ENCODE peak calls at places on chromosomes 1 and 21, in four cellular contexts. N is sigmoid colon, E is prostate gland, L is heart right ventricle. U is an unnamed sample.

GRCh38 chr1:159173303-159173702 is 1.9 kb downstream of the CADM3 start:
- DNase-seq in L (no peak), E (no peak), N (no peak), U (no peak)

GRCh38 chr1:185532853-185533252 is 201.3 kb upstream of the HMCN1 start:
- DNase-seq in N (no peak), E (no peak), L (no peak), U (no peak)

GRCh38 chr1:158121604-158122254 is 59.0 kb upstream of the CD1D start:
- DNase-seq in N (no peak), E (peak), L (no peak), U (no peak)

GRCh38 chr1:92653605-92654381 is 131.1 kb downstream of the EVI5 start:
- DNase-seq in L (no peak), N (no peak), E (no peak), U (no peak)

GRCh38 chr1:64248065-64248464 is 44.6 kb downstream of the UBE2U start:
- DNase-seq in N (no peak), L (no peak), E (no peak), U (no peak)

GRCh38 chr1:85822696-85823095 is 114.5 kb upstream of the ZNHIT6 start:
- DNase-seq in E (no peak), N (no peak), L (no peak), U (no peak)

GRCh38 chr1:224203243-224204016 is 20.4 kb downstream of the DEGS1 start:
- DNase-seq in L (peak), E (no peak), N (peak), U (no peak)

GRCh38 chr1:125119024-125119441 is 3934.3 kb downstream of the SRGAP2C start:
- DNase-seq in N (no peak), L (no peak), E (no peak), U (peak)

GRCh38 chr1:39150779-39151178 is 53.7 kb upstream of the MACF1 start:
- DNase-seq in E (peak), L (no peak), N (no peak), U (no peak)

GRCh38 chr1:48761411-48761810 is 15.3 kb downstream of the BEND5 start:
- DNase-seq in L (no peak), N (no peak), E (no peak), U (no peak)

GRCh38 chr1:160018900-160019299 is 12.9 kb downstream of the PIGM start:
- DNase-seq in N (no peak), E (no peak), L (no peak), U (no peak)

GRCh38 chr1:19776287-19776686 is 23.4 kb downstream of the TMCO4 start:
- DNase-seq in N (no peak), E (peak), L (no peak), U (no peak)

GRCh38 chr1:53061123-53061858 is 722 bp upstream of the PODN start:
- DNase-seq in E (no peak), L (no peak), N (peak), U (no peak)

GRCh38 chr1:236395780-236396664 is 1.9 kb downstream of the EDARADD start:
- DNase-seq in L (no peak), N (no peak), E (peak), U (no peak)

GRCh38 chr1:237613984-237614383 is 276.7 kb downstream of the ZP4 start:
- DNase-seq in E (no peak), L (no peak), N (no peak), U (no peak)

GRCh38 chr1:216765346-216766300 is 42.4 kb upstream of the ESRRG start:
- DNase-seq in L (no peak), E (peak), N (no peak), U (no peak)

GRCh38 chr1:67846538-67846937 is 13.3 kb upstream of the GNG12 start:
- DNase-seq in N (no peak), E (no peak), L (no peak), U (no peak)

GRCh38 chr1:151024540-151025146 is 11.7 kb upstream of the BNIPL start:
- DNase-seq in E (peak), L (peak), N (peak), U (no peak)

GRCh38 chr21:39630191-39630591 is 17.5 kb downstream of the B3GALT5 start:
- DNase-seq in N (no peak), L (no peak), E (no peak), U (no peak)

GRCh38 chr1:173869108-173869359 is 854 bp downstream of the ZBTB37 start:
- DNase-seq in N (no peak), L (no peak), E (no peak), U (no peak)

GRCh38 chr1:173867141-173867752 is 542 bp downstream of the GAS5 start:
- DNase-seq in E (no peak), N (peak), L (peak), U (no peak)

GRCh38 chr1:173870252-173871075 is 2.3 kb downstream of the ZBTB37 start:
- DNase-seq in E (no peak), N (no peak), L (no peak), U (no peak)

GRCh38 chr1:173867753-173868265 is at the start of gene GAS5:
- DNase-seq in N (peak), L (peak), E (peak), U (peak)

GRCh38 chr1:173868266-173869107 is at the start of gene ZBTB37:
- DNase-seq in L (peak), E (peak), N (peak), U (peak)
- TF ChIP-seq CTCF in L (no peak), E (no peak), N (no peak), U (peak)

GRCh38 chr1:180778782-180779398 is 133.8 kb upstream of the KIAA1614 start:
- DNase-seq in N (no peak), L (no peak), E (no peak), U (no peak)
- TF ChIP-seq CTCF in N (no peak), L (no peak), E (no peak), U (peak)

DNA sequence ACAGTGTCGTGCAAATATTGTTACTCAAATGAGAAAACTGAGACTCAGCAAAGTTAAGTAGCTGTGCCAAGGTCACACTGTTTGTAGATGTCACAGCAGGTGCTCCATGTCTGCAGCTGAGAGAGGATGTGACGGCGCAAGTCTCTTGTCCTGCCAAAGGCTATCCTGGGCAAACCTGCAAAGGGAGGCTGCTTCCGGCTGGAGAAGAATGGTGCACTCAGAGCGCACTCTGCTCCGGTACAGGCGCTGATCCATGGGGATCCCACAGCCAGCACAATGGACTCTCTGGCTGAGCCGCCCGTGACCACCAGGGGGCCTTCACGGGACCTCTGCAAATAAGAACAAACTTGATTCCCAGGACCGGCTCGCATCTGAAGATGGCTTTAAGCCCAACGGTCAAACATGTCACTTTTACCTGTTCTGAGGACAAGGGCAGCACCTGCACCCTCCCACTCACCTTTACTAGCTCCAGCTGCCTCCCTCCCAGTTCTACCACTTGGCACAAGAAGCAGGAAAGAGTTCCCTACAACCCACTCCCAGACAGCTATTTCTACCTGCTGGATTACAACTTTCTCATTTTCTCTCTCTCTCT is 21.9 kb downstream of the RD3 start:
- DNase-seq in L (peak), N (peak), E (peak), U (no peak)
- TF ChIP-seq CTCF in L (peak), N (peak), E (peak), U (peak)

GRCh38 chr1:21301794-21302440 is 11.7 kb upstream of the ECE1 start:
- DNase-seq in L (no peak), N (no peak), E (no peak), U (no peak)

GRCh38 chr1:21304488-21304887 is 14.2 kb upstream of the ECE1 start:
- DNase-seq in E (no peak), L (no peak), N (no peak), U (no peak)

GRCh38 chr1:21305155-21305899 is 15.1 kb upstream of the ECE1 start:
- DNase-seq in N (no peak), L (no peak), E (no peak), U (no peak)

GRCh38 chr1:21300774-21301173 is 10.5 kb upstream of the ECE1 start:
- DNase-seq in E (no peak), N (no peak), L (no peak), U (no peak)

DNA sequence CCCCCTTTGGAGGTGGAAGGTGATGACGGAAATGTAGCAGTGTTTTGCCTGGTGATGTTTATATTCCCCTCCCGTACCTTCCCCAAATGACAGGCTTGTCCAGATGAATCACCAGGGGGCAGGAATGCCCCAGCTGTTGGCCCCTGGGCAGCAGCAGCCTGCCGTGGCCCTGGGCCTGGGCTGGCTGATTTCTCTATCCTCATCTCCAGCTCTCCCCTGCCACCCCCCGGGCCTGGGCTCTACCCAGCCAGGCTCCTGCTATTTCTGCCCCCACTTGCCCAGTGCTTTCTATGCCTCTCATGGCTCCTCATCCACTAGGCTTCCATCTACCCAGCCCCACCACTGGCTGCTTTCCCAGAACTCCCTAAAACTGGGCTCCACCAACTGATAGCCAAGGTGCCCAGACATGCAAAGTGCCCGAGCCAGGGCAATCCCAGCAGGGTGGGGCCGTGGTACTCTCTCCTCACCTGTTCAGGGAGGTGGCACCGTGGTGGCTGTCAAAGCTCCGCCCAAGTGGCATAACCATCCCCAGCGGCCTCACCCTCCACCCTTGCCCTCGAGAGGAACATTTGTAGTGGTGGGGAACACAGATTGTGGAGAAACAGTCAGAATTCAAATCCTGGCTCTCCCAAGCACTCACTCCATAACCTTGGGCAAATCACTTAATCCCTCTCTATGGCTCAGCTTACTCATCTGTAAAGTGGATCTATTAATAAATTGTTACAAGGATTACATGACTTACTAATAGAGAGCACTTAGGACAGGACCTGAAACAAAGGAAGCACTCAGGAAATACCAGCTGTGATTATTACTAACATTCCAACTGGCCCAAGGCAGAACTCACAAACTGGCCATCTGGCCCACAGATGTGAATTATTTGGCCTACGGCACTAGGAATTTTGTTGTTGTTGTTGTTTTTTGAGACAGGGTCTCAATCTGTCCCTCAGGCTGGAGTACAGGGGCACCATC is 12.8 kb upstream of the ECE1 start:
- DNase-seq in L (no peak), E (no peak), N (peak), U (no peak)
- TF ChIP-seq CTCF in L (no peak), E (no peak), N (peak), U (peak)

GRCh38 chr21:23694396-23694795 is 1912.9 kb downstream of the MRPL39 start:
- DNase-seq in L (no peak), E (no peak), N (no peak), U (no peak)
- TF ChIP-seq CTCF in L (no peak), E (no peak), N (no peak), U (no peak)

GRCh38 chr1:96080925-96081324 is 640.7 kb upstream of the PTBP2 start:
- DNase-seq in E (no peak), N (no peak), L (no peak), U (no peak)
- TF ChIP-seq CTCF in E (no peak), N (no peak), L (no peak), U (no peak)

GRCh38 chr1:8217011-8217711 is 100.8 kb upstream of the SLC45A1 start:
- DNase-seq in L (no peak), N (peak), E (no peak), U (no peak)
- TF ChIP-seq CTCF in L (no peak), N (no peak), E (no peak), U (no peak)

GRCh38 chr1:212605441-212605976 is 3.1 kb upstream of the ATF3 start:
- DNase-seq in L (no peak), E (peak), N (no peak), U (no peak)

GRCh38 chr1:212606042-212606733 is 2.4 kb upstream of the ATF3 start:
- DNase-seq in E (no peak), N (no peak), L (no peak), U (no peak)

GRCh38 chr1:212607924-212608208 is 695 bp upstream of the ATF3 start:
- DNase-seq in N (no peak), L (no peak), E (no peak), U (no peak)

GRCh38 chr1:212607206-212607923 is 1.2 kb upstream of the ATF3 start:
- DNase-seq in E (peak), L (peak), N (peak), U (no peak)

DNA sequence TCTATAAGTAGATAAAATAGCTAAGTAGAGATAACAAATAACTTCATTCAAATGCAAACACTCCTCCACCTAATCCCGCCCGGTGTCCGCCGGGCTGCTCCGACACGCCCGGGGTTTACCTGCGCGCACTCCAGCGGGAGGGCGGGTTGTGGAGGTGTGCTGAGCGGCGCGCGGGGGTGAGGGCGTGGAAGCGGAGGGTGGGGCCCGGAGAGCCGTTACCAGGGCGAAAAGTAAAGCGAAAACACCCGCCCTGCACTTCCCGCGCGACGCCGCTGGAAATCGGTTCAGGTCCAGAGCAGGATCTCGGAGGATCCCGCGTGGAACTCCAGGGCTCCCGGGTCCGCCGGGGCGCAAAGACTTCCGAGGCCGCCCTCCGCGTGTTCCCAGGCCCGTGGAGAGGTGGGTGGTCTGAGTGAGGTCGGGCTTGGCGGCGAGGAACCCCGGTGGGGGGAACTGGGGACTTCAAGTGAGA is 1.8 kb upstream of the ATF3 start:
- DNase-seq in E (peak), N (peak), L (peak), U (no peak)
- TF ChIP-seq CTCF in E (no peak), N (no peak), L (no peak), U (no peak)

U was measured in RWPE2.